ENCODE peak calls at places on chromosome 10, in six cellular contexts. K is WTC11, X is psoas muscle, F is left lung, A is colonic mucosa, E is omental fat pad. B is an unnamed sample.

GRCh38 chr10:118564652-118565051 is 30.8 kb downstream of the PRLHR start:
- DNase-seq in F (no peak), K (peak), X (no peak), E (no peak), A (no peak), B (no peak)

GRCh38 chr10:83612746-83613145 is 526.6 kb upstream of the GHITM start:
- DNase-seq in A (no peak), X (no peak), F (no peak), E (no peak), K (no peak), B (no peak)

GRCh38 chr10:102814873-102815661 is 22.1 kb downstream of the CYP17A1 start:
- DNase-seq in K (no peak), X (peak), A (no peak), E (peak), F (peak), B (peak)

GRCh38 chr10:119132521-119133345 is 28.8 kb downstream of the DENND10 start:
- DNase-seq in E (no peak), A (no peak), X (no peak), K (no peak), F (no peak), B (no peak)

GRCh38 chr10:72455889-72456588 is 101.3 kb upstream of the DNAJB12 start:
- DNase-seq in F (no peak), E (no peak), A (no peak), X (no peak), K (no peak), B (no peak)

GRCh38 chr10:86287966-86288579 is 78.5 kb downstream of the GRID1 start:
- DNase-seq in E (no peak), A (peak), K (no peak), X (no peak), F (no peak), B (no peak)

GRCh38 chr10:86642499-86642898 is 11.8 kb upstream of the OPN4 start:
- DNase-seq in K (no peak), X (no peak), F (no peak), E (no peak), A (no peak), B (no peak)

GRCh38 chr10:131895116-131895515 is 5.7 kb upstream of the PPP2R2D start:
- DNase-seq in E (no peak), F (no peak), A (no peak), X (no peak), K (no peak), B (no peak)

GRCh38 chr10:13184726-13185514 is 23.6 kb downstream of the MCM10 start:
- DNase-seq in F (no peak), A (no peak), K (no peak), X (peak), E (no peak), B (no peak)

GRCh38 chr10:25130911-25131310 is 43.9 kb upstream of the GPR158 start:
- DNase-seq in A (no peak), E (no peak), K (no peak), X (no peak), F (no peak), B (no peak)

GRCh38 chr10:86664370-86665217 is 3.7 kb upstream of the LDB3 start:
- DNase-seq in A (no peak), E (no peak), K (no peak), F (peak), X (peak), B (no peak)

GRCh38 chr10:51786016-51786683 is 86.8 kb upstream of the CSTF2T start:
- DNase-seq in A (no peak), X (no peak), K (no peak), E (no peak), F (no peak), B (no peak)

GRCh38 chr10:77104459-77104980 is 533.1 kb downstream of the KCNMA1 start:
- DNase-seq in X (peak), K (no peak), F (no peak), E (no peak), A (no peak), B (no peak)

GRCh38 chr10:3759397-3759796 is 25.6 kb downstream of the KLF6 start:
- DNase-seq in X (no peak), E (no peak), A (no peak), K (no peak), F (no peak), B (no peak)

GRCh38 chr10:77844713-77845454 is 81.7 kb downstream of the DLG5 start:
- DNase-seq in X (no peak), E (no peak), K (no peak), F (no peak), A (peak), B (no peak)

GRCh38 chr10:31947144-31947926 is 18.7 kb upstream of the ARHGAP12 start:
- DNase-seq in K (no peak), A (peak), X (no peak), E (no peak), F (no peak), B (no peak)

GRCh38 chr10:45375716-45376231 is 1.8 kb downstream of the ALOX5 start:
- DNase-seq in E (no peak), A (no peak), X (no peak), F (no peak), K (no peak), B (no peak)

GRCh38 chr10:35336084-35336831 is at the start of gene CCNY:
- DNase-seq in E (peak), X (peak), A (peak), K (peak), F (peak), B (peak)

GRCh38 chr10:11457336-11457735 is 154.1 kb downstream of the USP6NL start:
- DNase-seq in K (no peak), A (no peak), F (no peak), X (no peak), E (no peak), B (no peak)

GRCh38 chr10:14120812-14121211 is 209.9 kb downstream of the FRMD4A start:
- DNase-seq in K (no peak), X (no peak), E (no peak), A (no peak), F (no peak), B (no peak)

GRCh38 chr10:132158810-132159209 is 27.9 kb upstream of the DPYSL4 start:
- DNase-seq in E (no peak), X (no peak), A (no peak), K (no peak), F (no peak), B (no peak)

GRCh38 chr10:118694848-118695247 is 59.9 kb downstream of the CACUL1 start:
- DNase-seq in F (no peak), E (no peak), K (no peak), A (no peak), X (no peak), B (no peak)

GRCh38 chr10:123021517-123021916 is 12.7 kb downstream of the ACADSB start:
- DNase-seq in E (no peak), F (no peak), A (no peak), K (no peak), X (no peak), B (no peak)

GRCh38 chr10:119111968-119112515 is 8.1 kb downstream of the DENND10 start:
- DNase-seq in K (no peak), X (no peak), F (no peak), E (no peak), A (no peak), B (no peak)

GRCh38 chr10:43203491-43204393 is 63.1 kb downstream of the RASGEF1A start:
- DNase-seq in A (peak), F (peak), K (peak), X (peak), E (peak), B (peak)

GRCh38 chr10:133318494-133319127 is 9.9 kb downstream of the ZNF511 start:
- DNase-seq in A (peak), K (peak), X (peak), E (no peak), F (peak), B (peak)

GRCh38 chr10:51421853-51422252 is 277.5 kb downstream of the CSTF2T start:
- DNase-seq in A (no peak), X (no peak), E (no peak), K (no peak), F (no peak), B (no peak)

DNA sequence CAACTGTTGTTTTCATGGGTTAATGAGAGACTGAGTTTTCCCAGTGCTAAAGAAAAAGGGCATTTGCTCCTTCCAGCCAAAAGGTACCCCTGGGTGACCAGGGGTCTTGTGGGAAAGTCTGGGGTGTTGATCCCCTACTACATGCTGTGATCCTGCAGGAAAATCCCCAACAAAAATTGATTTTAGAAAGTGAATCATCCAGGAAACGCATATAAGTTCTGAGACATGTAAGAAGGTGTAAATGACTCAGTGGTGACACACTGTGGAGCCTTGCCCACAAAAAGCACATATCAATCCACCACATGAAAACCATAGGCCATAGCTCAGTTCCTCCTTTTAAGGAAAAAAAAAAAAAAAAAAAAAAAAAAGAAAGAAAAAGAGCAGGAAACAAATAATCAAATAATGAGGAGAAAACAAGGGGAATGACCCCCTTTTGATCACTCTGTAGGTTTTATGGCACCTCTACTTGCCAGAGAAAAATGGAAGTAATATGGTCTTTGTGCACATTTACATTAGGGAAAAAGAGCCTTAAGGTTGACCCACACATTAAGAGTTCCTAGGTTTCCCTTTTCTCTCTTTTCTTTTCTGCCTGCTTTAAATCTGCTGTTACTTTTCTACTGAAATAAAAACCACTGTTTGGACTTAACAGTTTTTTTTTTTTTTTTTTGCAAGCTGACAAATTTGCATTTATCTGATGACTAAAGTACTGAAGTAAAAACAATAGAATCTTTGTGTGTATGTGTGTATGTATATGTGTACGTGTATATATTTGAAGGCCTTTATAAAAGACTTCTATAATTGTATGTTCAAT is 386.0 kb downstream of the KIF20B start:
- DNase-seq in F (no peak), E (no peak), X (no peak), K (no peak), A (no peak), B (no peak)
- TF ChIP-seq CTCF in F (no peak), E (no peak), X (no peak), K (no peak), A (no peak), B (no peak)

DNA sequence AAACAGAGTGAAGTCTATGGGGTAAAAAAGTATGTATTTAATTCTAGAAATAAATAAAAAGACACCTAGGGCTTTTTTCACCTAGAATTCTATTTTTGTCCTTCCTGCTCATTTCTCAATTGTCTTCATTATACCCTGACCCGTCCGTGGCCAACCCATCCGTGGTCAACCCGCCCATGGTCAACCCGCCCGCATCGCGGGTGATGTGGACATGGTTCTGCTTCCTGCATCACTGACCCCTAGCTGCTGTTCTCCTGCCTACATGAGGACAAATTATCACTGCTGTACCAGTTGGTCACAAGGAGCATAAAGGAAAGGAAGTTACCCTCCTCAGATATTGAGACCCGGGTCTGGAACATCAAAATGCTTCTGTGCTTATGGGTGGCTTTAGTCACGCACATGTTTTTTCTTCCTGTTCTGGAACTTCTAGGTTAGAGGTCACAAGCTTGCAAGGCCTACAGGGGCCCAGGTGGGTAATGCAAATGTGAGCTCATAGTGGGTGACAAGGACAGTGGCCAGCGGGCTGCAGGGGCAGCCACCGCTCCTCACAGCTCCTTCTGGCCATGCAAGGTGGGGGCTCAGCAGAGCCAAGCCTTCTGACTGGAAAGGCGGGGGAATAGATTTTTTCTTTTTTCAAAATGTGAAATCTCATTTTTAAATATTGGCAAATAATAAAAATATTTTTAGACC is 15.5 kb downstream of the CAMK2G start:
- DNase-seq in A (no peak), X (no peak), E (no peak), K (no peak), F (no peak), B (no peak)
- TF ChIP-seq CTCF in A (no peak), X (no peak), E (no peak), K (no peak), F (no peak), B (no peak)

DNA sequence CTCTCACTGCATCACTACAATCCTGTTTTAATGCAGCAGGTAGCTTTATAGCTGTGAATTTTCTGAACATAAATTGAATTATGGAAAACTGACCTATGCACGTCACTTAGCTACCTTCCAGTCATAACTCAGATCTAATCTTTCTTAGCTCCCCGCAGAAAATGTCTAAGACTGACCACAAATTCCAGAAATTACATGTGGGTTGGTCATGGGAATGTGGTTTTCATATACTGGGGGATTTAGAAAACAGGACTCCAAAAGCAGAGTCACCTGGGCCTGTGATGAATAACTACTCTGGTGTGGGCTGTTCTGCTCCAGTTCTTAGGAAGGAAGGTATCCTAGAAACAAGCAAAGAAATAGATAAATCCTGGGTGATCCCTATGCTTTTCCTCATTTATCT is 178.4 kb upstream of the LRRTM3 start:
- DNase-seq in F (no peak), E (no peak), X (no peak), K (no peak), A (no peak), B (no peak)
- TF ChIP-seq CTCF in F (no peak), E (no peak), X (no peak), K (no peak), A (no peak), B (no peak)

GRCh38 chr10:44325157-44325556 is 59.7 kb downstream of the CXCL12 start:
- DNase-seq in E (no peak), K (no peak), X (no peak), A (peak), F (no peak), B (no peak)
- TF ChIP-seq CTCF in E (no peak), K (no peak), X (no peak), A (no peak), F (no peak), B (no peak)

GRCh38 chr10:76040107-76040829 is 608.8 kb downstream of the LRMDA start:
- DNase-seq in E (no peak), F (no peak), K (peak), X (no peak), A (no peak), B (no peak)
- TF ChIP-seq CTCF in E (no peak), F (no peak), K (peak), X (no peak), A (no peak), B (no peak)

GRCh38 chr10:75532253-75532924 is 101.0 kb downstream of the LRMDA start:
- DNase-seq in F (no peak), K (no peak), A (no peak), X (no peak), E (no peak), B (no peak)
- TF ChIP-seq CTCF in F (no peak), K (no peak), A (no peak), X (no peak), E (no peak), B (no peak)

GRCh38 chr10:100826983-100827818 is 81.8 kb downstream of the PAX2 start:
- DNase-seq in E (no peak), X (no peak), A (peak), F (peak), K (peak), B (no peak)
- TF ChIP-seq CTCF in E (no peak), X (peak), A (no peak), F (no peak), K (no peak), B (no peak)

GRCh38 chr10:129929343-129930297 is 34.5 kb downstream of the EBF3 start:
- DNase-seq in F (peak), A (no peak), K (peak), E (no peak), X (peak), B (no peak)
- TF ChIP-seq CTCF in F (no peak), A (no peak), K (no peak), E (no peak), X (no peak), B (no peak)

DNA sequence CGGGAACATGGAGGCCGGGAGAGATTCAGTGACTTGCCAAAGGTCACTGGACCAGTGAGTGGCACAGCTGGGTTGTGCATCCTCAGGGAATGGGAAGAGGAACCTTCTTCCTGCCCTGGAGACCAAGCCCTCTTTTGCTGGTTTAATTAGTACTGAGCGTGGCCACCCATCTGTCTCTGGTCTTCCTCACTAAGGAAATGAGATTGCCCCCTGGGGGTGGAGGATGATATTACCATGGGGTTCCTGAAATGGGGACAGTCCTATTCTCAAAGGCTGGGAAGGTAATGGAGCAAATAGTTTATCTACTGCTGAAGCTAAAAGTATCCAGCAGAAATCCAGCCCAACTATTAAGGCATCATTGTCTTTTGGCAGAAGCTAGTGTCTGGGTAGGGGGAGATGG is 98.6 kb upstream of the FGFR2 start:
- DNase-seq in X (no peak), F (no peak), E (no peak), A (peak), K (peak), B (no peak)
- TF ChIP-seq CTCF in X (no peak), F (peak), E (no peak), A (peak), K (peak), B (peak)

DNA sequence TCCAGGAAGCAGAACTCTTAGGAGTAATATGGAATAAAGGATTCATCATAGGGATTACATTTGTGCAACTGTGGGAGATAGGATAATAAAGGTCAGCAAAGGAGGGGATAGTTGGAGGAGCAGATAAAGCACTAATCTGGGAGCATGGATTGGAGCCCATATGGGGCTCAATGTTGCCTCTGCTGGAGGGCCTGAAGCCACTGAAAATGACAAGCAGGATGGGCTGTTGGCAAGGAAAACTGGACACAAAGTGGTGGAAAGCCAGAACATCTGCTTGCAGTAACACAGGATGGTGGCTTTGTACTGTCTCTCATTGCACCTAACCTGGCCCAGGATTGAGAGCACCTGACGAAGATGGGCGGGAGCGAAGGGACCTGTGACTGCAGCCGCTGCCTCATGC is 15.0 kb upstream of the COMMD3 start:
- DNase-seq in E (no peak), F (no peak), X (no peak), A (no peak), K (no peak), B (no peak)
- TF ChIP-seq CTCF in E (no peak), F (no peak), X (no peak), A (no peak), K (no peak), B (no peak)